ENCODE peak calls at places on chromosomes 7 and 10, in five cellular contexts. N, S, V, O and M are unnamed samples.

GRCh38 chr7:70951271-70951962 is 180.5 kb upstream of the GALNT17 start:
- DNase-seq in N (no peak), S (no peak), V (no peak), O (no peak), M (no peak)

GRCh38 chr7:48875300-48875916 is 48.9 kb upstream of the CDC14C start:
- DNase-seq in N (peak), S (no peak), V (no peak), O (no peak), M (peak)

GRCh38 chr10:71259815-71260501 is 47.6 kb downstream of the UNC5B start:
- DNase-seq in N (no peak), S (no peak), V (no peak), O (peak), M (peak)

GRCh38 chr10:4639960-4640359 is 186.0 kb upstream of the AKR1E2 start:
- DNase-seq in N (no peak), S (no peak), V (no peak), O (peak), M (no peak)

GRCh38 chr10:76942556-76943416 is 694.8 kb downstream of the KCNMA1 start:
- DNase-seq in N (no peak), S (peak), V (no peak), O (peak), M (no peak)

GRCh38 chr7:128120976-128121490 is 89.8 kb upstream of the LRRC4 start:
- DNase-seq in N (no peak), S (no peak), V (no peak), O (no peak), M (no peak)

GRCh38 chr10:128859738-128860386 is 607.2 kb upstream of the MGMT start:
- DNase-seq in N (peak), S (no peak), V (no peak), O (no peak), M (peak)

GRCh38 chr10:128095023-128095752 is 31.0 kb downstream of the MKI67 start:
- DNase-seq in N (no peak), S (peak), V (no peak), O (no peak), M (no peak)

GRCh38 chr7:73811760-73812168 is 19.0 kb upstream of the CLDN4 start:
- DNase-seq in N (peak), S (peak), V (no peak), O (peak), M (peak)

GRCh38 chr10:782751-783648 is 93.5 kb upstream of the DIP2C start:
- DNase-seq in N (peak), S (peak), V (no peak), O (no peak), M (no peak)

GRCh38 chr10:28587970-28588290 is 55.0 kb downstream of the WAC start:
- DNase-seq in N (no peak), S (no peak), V (no peak), O (peak), M (peak)

GRCh38 chr10:70777063-70777875 is 7.9 kb downstream of the TBATA start:
- DNase-seq in N (no peak), S (no peak), V (no peak), O (no peak), M (no peak)

GRCh38 chr10:132606536-132607316 is 69.1 kb downstream of the INPP5A start:
- DNase-seq in N (no peak), S (no peak), V (no peak), O (no peak), M (no peak)

GRCh38 chr10:69458426-69459100 is 7.3 kb downstream of the TSPAN15 start:
- DNase-seq in N (no peak), S (no peak), V (no peak), O (no peak), M (no peak)

GRCh38 chr7:1536105-1536767 is 5.7 kb downstream of the MAFK start:
- DNase-seq in N (no peak), S (no peak), V (no peak), O (no peak), M (no peak)

GRCh38 chr7:28076421-28077163 is 104.0 kb downstream of the JAZF1 start:
- DNase-seq in N (no peak), S (no peak), V (no peak), O (no peak), M (no peak)

GRCh38 chr10:71268247-71268691 is 50.8 kb upstream of the SLC29A3 start:
- DNase-seq in N (no peak), S (no peak), V (no peak), O (peak), M (no peak)

GRCh38 chr7:138785587-138786437 is 12.0 kb upstream of the TMEM213 start:
- DNase-seq in N (no peak), S (no peak), V (no peak), O (no peak), M (peak)

GRCh38 chr7:110941385-110941784 is 149.5 kb upstream of the LRRN3 start:
- DNase-seq in N (no peak), S (no peak), V (no peak), O (no peak), M (no peak)

GRCh38 chr7:101545441-101546190 is 83.5 kb downstream of the MYL10 start:
- DNase-seq in N (no peak), S (no peak), V (no peak), O (no peak), M (no peak)

GRCh38 chr7:124462249-124462648 is 303.3 kb downstream of the GPR37 start:
- DNase-seq in N (no peak), S (no peak), V (peak), O (peak), M (peak)

GRCh38 chr10:108112218-108112617 is 947.7 kb upstream of the SORCS1 start:
- DNase-seq in N (no peak), S (no peak), V (no peak), O (peak), M (peak)
- TF ChIP-seq CTCF in N (peak), S (no peak), V (no peak), O (no peak), M (peak)

GRCh38 chr7:64654796-64655548 is 11.0 kb upstream of the ZNF107 start:
- DNase-seq in N (no peak), S (no peak), V (no peak), O (no peak), M (no peak)

GRCh38 chr7:64656489-64656888 is 9.4 kb upstream of the ZNF107 start:
- DNase-seq in N (no peak), S (peak), V (no peak), O (no peak), M (no peak)

GRCh38 chr7:64653721-64654401 is 12.1 kb upstream of the ZNF107 start:
- DNase-seq in N (no peak), S (no peak), V (no peak), O (no peak), M (no peak)

GRCh38 chr7:64651632-64652165 is 14.2 kb upstream of the ZNF107 start:
- DNase-seq in N (no peak), S (no peak), V (no peak), O (no peak), M (no peak)

DNA sequence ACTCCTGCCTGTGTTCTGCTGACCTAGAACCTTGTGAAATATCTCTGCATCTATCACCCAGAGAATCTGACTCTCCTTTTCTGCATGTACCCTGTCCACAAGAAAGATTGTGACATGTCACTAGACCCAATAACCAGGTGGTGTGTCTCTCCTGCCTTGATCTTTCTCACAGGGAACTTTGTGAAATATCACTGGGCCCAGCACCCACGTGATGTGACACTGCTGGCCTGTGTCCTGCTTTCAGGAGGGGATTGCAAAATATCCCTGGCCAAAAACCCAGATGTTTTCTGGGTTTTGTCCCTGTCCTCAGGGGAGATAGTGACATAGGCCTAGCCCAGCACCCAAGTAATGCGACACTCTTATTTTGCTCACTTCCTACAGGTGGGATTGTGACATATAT is 10.1 kb upstream of the ZNF107 start:
- DNase-seq in N (no peak), S (peak), V (no peak), O (no peak), M (no peak)
- TF ChIP-seq CTCF in N (no peak), S (no peak), V (no peak), O (no peak), M (no peak)

GRCh38 chr7:17947606-17948005 is 7.3 kb upstream of the SNX13 start:
- DNase-seq in N (no peak), S (no peak), V (no peak), O (no peak), M (no peak)

GRCh38 chr7:17946591-17946990 is 6.3 kb upstream of the SNX13 start:
- DNase-seq in N (no peak), S (no peak), V (no peak), O (no peak), M (no peak)

GRCh38 chr7:17942231-17942630 is 1.9 kb upstream of the SNX13 start:
- DNase-seq in N (no peak), S (no peak), V (no peak), O (no peak), M (no peak)

GRCh38 chr7:17943006-17943405 is 2.7 kb upstream of the SNX13 start:
- DNase-seq in N (no peak), S (no peak), V (no peak), O (no peak), M (no peak)

GRCh38 chr7:17944720-17945119 is 4.4 kb upstream of the SNX13 start:
- DNase-seq in N (no peak), S (no peak), V (no peak), O (peak), M (no peak)
- TF ChIP-seq CTCF in N (peak), S (peak), V (no peak), O (no peak), M (no peak)

DNA sequence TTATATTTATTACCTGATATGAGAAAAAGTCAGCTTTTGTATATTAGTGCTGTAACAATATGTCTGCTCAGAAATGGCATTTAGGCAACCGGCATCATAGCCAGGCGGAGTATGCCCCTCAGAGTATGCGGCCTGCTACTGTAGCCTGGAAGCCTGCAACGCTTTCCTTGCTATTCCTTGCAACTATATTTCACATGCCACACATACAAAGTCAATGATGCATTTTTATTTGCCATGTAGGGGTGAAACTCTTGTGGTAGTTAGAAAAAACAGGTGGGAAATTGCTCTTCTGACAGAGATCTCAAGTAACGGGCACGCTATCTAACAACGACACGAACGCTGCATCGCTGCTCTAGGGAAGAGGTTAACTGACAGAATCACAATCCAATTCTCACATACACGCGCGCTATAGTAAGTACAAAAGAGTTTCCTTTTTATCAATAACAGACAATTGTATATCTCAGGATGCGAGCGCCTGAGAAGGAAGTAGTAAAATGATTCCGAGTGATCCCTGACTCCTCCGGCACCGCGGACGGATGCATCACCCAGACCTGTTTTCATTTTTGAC is 5.9 kb downstream of the EBF3 start:
- DNase-seq in N (no peak), S (no peak), V (no peak), O (no peak), M (no peak)
- TF ChIP-seq CTCF in N (no peak), S (no peak), V (no peak), O (no peak), M (no peak)